ENCODE peak calls at places on chromosomes 16 and 17, in ten cellular contexts. K, O, J, I, W, M, V, G, Z and T are unnamed samples.

GRCh38 chr16:23899869-23900268 is 64.1 kb downstream of the PRKCB start:
- DNase-seq in Z (no peak), V (no peak), O (no peak), J (no peak), W (no peak), I (no peak), K (no peak), M (no peak), G (no peak), T (no peak)

GRCh38 chr17:1123397-1124237 is 56.2 kb downstream of the ABR start:
- DNase-seq in V (no peak), G (no peak), M (no peak), W (no peak), I (no peak), K (no peak), O (no peak), J (no peak), Z (peak), T (no peak)

GRCh38 chr16:70746040-70746707 is 54.8 kb downstream of the VAC14 start:
- DNase-seq in K (no peak), Z (no peak), G (no peak), V (peak), J (peak), I (peak), O (no peak), M (peak), W (peak), T (no peak)

GRCh38 chr16:77816293-77816692 is 27.9 kb downstream of the VAT1L start:
- DNase-seq in M (peak), Z (no peak), V (no peak), O (peak), J (no peak), G (no peak), I (peak), W (peak), K (no peak), T (no peak)

GRCh38 chr17:8734876-8735275 is 9.8 kb downstream of the CCDC42 start:
- DNase-seq in I (no peak), M (no peak), J (no peak), K (no peak), O (no peak), W (no peak), Z (no peak), V (no peak), G (no peak), T (no peak)

GRCh38 chr17:7750321-7750821 is 32.8 kb downstream of the DNAH2 start:
- DNase-seq in O (peak), M (peak), V (no peak), I (peak), W (peak), J (peak), K (no peak), G (no peak), Z (no peak), T (peak)

GRCh38 chr17:71189493-71189831 is 931.4 kb upstream of the SOX9 start:
- DNase-seq in J (no peak), W (no peak), I (no peak), Z (no peak), V (no peak), K (no peak), O (no peak), G (no peak), M (no peak), T (no peak)

GRCh38 chr16:69064164-69064563 is 41.3 kb upstream of the HAS3 start:
- DNase-seq in J (no peak), V (no peak), W (no peak), M (peak), K (no peak), G (no peak), I (no peak), O (no peak), Z (no peak), T (no peak)

GRCh38 chr17:47760409-47761140 is 27.5 kb downstream of the TBX21 start:
- DNase-seq in K (no peak), V (no peak), G (no peak), Z (no peak), J (no peak), W (no peak), M (no peak), I (no peak), O (no peak), T (no peak)

GRCh38 chr17:45768000-45768399 is 16.1 kb upstream of the CRHR1 start:
- DNase-seq in J (no peak), W (no peak), K (no peak), M (no peak), Z (peak), G (no peak), O (no peak), I (no peak), V (peak), T (no peak)

GRCh38 chr17:50129946-50130777 is at the start of gene SAMD14:
- DNase-seq in O (no peak), G (no peak), W (no peak), I (no peak), M (peak), Z (peak), V (no peak), J (no peak), K (no peak), T (no peak)